ENCODE peak calls at places on chromosomes 5 and 9, in nine cellular contexts. J is gastrocnemius medialis, V is IMR-90, B is brain microvascular endothelial cell, Z is H7, W is neural progenitor cell, D is spleen, S is breast epithelium, A is heart left ventricle. N is an unnamed sample. For H3K27me3, the result is how much of the 10 kb centered on the place peaks cover.

GRCh38 chr5:56175465-56175864 is 57.7 kb downstream of the ANKRD55 start:
- DNase-seq in Z (peak), A (peak), D (no peak), B (peak), J (peak), V (peak), W (peak), S (no peak), N (no peak)

GRCh38 chr9:126722252-126722921 is 82.5 kb upstream of the ZBTB43 start:
- DNase-seq in J (peak), Z (peak), D (peak), B (peak), S (peak), A (peak), V (no peak), W (peak), N (peak)

GRCh38 chr9:101536351-101536750 is 2.7 kb downstream of the RNF20 start:
- DNase-seq in Z (no peak), B (peak), J (no peak), A (no peak), V (peak), S (no peak), D (no peak), W (no peak), N (no peak)

GRCh38 chr5:75021229-75021628 is 31.1 kb downstream of the GCNT4 start:
- DNase-seq in D (no peak), B (no peak), J (no peak), S (no peak), V (no peak), W (no peak), Z (no peak), A (no peak), N (no peak)

GRCh38 chr9:96383165-96383939 is at the start of gene SLC35D2:
- DNase-seq in B (peak), V (peak), S (no peak), A (peak), J (peak), W (peak), Z (peak), D (peak), N (peak)

GRCh38 chr9:95055851-95056551 is 261.5 kb downstream of the FANCC start:
- DNase-seq in W (no peak), A (no peak), J (peak), Z (no peak), D (no peak), B (peak), V (peak), S (peak), N (no peak)

GRCh38 chr5:131998431-131999040 is 12.9 kb downstream of the ACSL6 start:
- DNase-seq in Z (no peak), D (no peak), W (no peak), J (no peak), B (no peak), S (no peak), A (peak), V (no peak), N (no peak)

GRCh38 chr9:75000835-75001234 is 27.3 kb downstream of the CARNMT1 start:
- DNase-seq in A (no peak), B (no peak), J (no peak), Z (no peak), V (no peak), W (no peak), D (no peak), S (no peak), N (no peak)

GRCh38 chr9:113949206-113950078 is 73.3 kb downstream of the ZNF618 start:
- DNase-seq in J (no peak), W (no peak), B (no peak), S (no peak), A (no peak), D (peak), Z (no peak), V (no peak), N (no peak)

GRCh38 chr5:139638736-139639618 is 9.2 kb upstream of the CXXC5 start:
- DNase-seq in D (peak), W (peak), B (no peak), A (no peak), J (peak), Z (peak), S (no peak), V (no peak), N (no peak)

GRCh38 chr5:171989276-171989675 is 17.2 kb downstream of the FBXW11 start:
- DNase-seq in W (no peak), J (no peak), A (no peak), D (no peak), S (no peak), V (peak), B (no peak), Z (no peak), N (no peak)

GRCh38 chr9:93531374-93531773 is 45.0 kb upstream of the PHF2 start:
- DNase-seq in Z (no peak), W (no peak), B (no peak), A (no peak), D (no peak), J (peak), S (no peak), V (peak), N (no peak)

GRCh38 chr5:152689275-152689711 is 284.2 kb upstream of the NMUR2 start:
- DNase-seq in A (no peak), D (peak), W (peak), Z (no peak), J (no peak), S (no peak), B (no peak), V (no peak), N (no peak)

DNA sequence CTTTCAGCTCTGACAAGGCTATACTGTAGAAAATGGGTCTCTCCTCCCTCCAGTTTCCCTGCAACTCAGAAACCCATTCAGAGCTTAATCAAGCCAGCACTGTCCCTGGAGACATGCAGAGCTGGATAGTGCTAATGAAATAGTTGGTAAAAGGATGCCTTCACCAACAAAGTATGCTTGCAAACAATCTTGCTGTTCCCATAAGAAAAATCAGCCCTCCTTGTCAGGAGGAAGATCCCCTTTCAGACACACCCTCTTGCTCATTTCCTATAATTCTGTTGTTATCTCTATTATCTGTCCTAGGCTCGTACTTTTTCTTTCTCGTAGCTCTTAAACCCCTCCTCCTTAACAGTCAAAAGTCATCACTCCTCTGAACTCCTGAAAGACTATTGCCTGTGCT is 9.9 kb upstream of the OSMR start:
- DNase-seq in A (no peak), B (peak), S (no peak), W (peak), Z (no peak), V (peak), J (no peak), D (no peak), N (no peak)
- H3K4me3 ChIP-seq in A (no peak), B (no peak), S (no peak), W (no peak), Z (no peak), V (no peak), J (no peak), D (no peak), N (no peak)

DNA sequence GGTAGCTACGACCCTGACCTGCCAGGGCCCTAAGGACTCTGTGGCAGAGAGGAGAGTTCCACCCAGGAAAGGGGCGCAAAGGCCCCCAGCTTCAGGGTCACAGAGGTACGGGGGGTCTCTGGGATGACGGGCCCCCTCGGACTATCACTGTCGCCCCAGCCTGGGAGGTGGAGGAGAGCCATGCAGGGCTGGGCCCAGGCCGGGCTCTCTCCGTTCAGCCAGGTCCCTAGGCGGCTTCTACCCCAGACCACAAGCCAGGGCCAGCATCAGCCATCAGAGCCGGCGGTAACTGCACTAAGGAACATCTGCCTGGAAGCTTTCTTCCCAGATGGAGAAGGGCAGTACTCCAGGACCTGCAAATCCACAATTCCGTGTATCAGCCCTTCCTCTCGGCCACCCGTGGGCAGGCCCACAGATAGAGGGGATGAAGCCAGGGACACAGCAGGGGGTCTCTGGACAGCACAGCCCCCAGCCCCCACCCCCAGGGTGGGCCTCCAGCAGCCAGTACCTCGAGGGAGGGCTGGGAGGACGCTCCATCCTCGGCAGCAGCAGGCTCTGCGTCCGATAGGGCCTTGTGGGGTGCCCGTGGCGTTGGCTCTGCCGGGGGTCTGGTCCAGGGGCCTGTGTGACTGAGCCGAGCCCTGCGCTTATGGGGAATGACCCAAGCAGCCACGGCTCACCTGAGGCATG is 38.4 kb downstream of the NACC2 start:
- DNase-seq in A (no peak), B (no peak), W (no peak), Z (peak), S (no peak), V (no peak), D (no peak), J (no peak), N (no peak)
- H3K27me3 ChIP-seq in A (under half), B (under half), W (under half), Z (under half), S (under half), V (under half), D (under half), J (under half), N (under half)

GRCh38 chr5:181186022-181186421 is 19.0 kb downstream of the TRIM7 start:
- DNase-seq in W (no peak), D (peak), V (no peak), B (no peak), Z (no peak), S (no peak), J (no peak), A (no peak), N (no peak)

GRCh38 chr5:181187500-181188213 is 17.3 kb downstream of the TRIM7 start:
- DNase-seq in B (peak), J (peak), D (peak), S (peak), Z (peak), W (peak), V (peak), A (peak), N (peak)

GRCh38 chr5:181186902-181187499 is 18.0 kb downstream of the TRIM7 start:
- DNase-seq in J (no peak), Z (no peak), S (no peak), D (peak), B (no peak), A (no peak), V (no peak), W (no peak), N (no peak)

GRCh38 chr5:181185560-181185959 is 19.4 kb downstream of the TRIM7 start:
- DNase-seq in V (no peak), D (peak), J (no peak), Z (no peak), S (no peak), A (no peak), B (no peak), W (no peak), N (no peak)

GRCh38 chr5:181184845-181185216 is 20.2 kb downstream of the TRIM7 start:
- DNase-seq in A (no peak), S (no peak), D (peak), W (no peak), Z (no peak), J (no peak), B (no peak), V (no peak), N (no peak)
- H3K4me3 ChIP-seq in A (peak), S (no peak), D (peak), W (peak), Z (no peak), J (peak), B (peak), V (peak), N (peak)

DNA sequence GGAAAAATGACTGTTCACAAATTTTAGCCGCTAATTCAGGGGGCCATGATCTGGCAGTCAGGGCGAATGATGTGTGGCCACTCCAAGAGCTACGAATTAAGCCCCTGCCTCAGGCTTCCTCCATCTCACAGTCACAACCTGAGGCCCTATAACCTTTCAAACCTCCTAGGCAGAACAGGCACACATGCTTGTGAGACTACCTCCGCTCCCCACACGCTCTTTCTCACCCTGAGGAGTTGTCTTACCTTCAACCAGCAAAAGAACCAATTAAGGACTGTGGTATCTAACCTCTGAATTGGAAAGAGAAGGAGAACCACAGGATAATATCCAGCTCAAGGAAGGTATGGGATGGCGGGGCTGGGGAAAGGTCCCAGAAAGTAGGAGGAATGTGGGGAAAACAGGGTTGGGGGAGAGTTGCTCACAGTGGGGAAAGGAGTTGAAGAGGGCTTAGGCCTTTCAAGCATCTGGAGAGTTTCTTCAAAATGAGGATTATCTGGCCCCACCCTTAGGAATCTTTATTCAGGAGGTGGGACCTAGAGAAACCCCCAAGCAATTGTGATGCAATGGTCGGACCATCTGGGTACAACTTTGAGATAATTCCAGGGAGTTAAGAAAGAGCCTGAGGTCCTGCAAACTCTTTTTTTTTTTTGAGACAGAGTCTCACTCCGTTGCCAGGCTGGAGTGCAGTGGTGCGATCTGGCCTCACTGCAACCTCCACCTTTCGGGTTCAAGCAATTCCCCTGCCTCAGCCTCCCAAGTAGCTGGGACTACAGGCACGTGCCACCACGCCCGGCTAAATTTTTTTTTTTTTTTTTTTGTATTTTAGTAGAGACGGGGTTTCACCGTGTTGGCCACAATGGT is 5.5 kb downstream of the PCDH1 start:
- DNase-seq in D (peak), B (no peak), W (peak), S (peak), J (no peak), V (no peak), A (no peak), Z (peak), N (no peak)
- H3K27me3 ChIP-seq in D (under half), B (under half), W (under half), S (under half), J (under half), V (half or more), A (under half), Z (under half), N (under half)

GRCh38 chr9:121239071-121239470 is 28.9 kb upstream of the GSN start:
- DNase-seq in J (no peak), A (no peak), W (no peak), V (peak), S (no peak), B (no peak), D (no peak), Z (no peak), N (no peak)

GRCh38 chr9:121239851-121240250 is 28.1 kb upstream of the GSN start:
- DNase-seq in J (no peak), D (no peak), A (no peak), S (no peak), Z (no peak), B (no peak), W (no peak), V (no peak), N (no peak)

GRCh38 chr9:121230231-121230630 is 28.6 kb upstream of the RAB14 start:
- DNase-seq in V (no peak), J (no peak), S (no peak), A (no peak), W (no peak), B (no peak), D (no peak), Z (no peak), N (no peak)

GRCh38 chr9:121235512-121235911 is 32.5 kb upstream of the GSN start:
- DNase-seq in S (no peak), D (no peak), Z (no peak), A (no peak), J (no peak), V (no peak), W (no peak), B (no peak), N (no peak)

GRCh38 chr9:121233906-121234901 is 32.5 kb upstream of the RAB14 start:
- DNase-seq in W (no peak), V (peak), J (no peak), B (peak), D (no peak), Z (no peak), S (no peak), A (no peak), N (no peak)
- H3K4me3 ChIP-seq in W (no peak), V (no peak), J (no peak), B (no peak), D (no peak), Z (no peak), S (no peak), A (no peak), N (no peak)

N was measured in Peyer's patch.